ENCODE peak calls at places on chromosomes 12 and 14, in nine cellular contexts. One of them, this sample, is unnamed.

GRCh38 chr12:68263366-68263765 is 10.0 kb upstream of the IL22 start:
- DNase-seq in A549: no peak
- DNase-seq in B cell: no peak
- DNase-seq in NCI-H524: no peak
- DNase-seq in effector memory CD8-positive, alpha-beta T cell: no peak
- DNase-seq in KG1: no peak
- DNase-seq in esophagus muscularis mucosa: no peak
- DNase-seq in activated T-cell treated with anti-CD3 and anti-CD28 coated beads for 1 hour: no peak
- DNase-seq in activated T-helper 2 cell treated with anti-CD3 and anti-CD28 coated beads, Interferon-gamma antibody, Interleukin-2, Interleukin-4, amounts not matched to agents 10 μg/mL and 5 μg/mL and 100 μg/mL, durations not matched to agents 14 hours and 24 hours and 36 hours: no peak
- DNase-seq in this sample: no peak

GRCh38 chr12:53575502-53576264 is 50.5 kb downstream of the ATF7 start:
- DNase-seq in B cell: no peak
- DNase-seq in A549: peak; percentile 63
- DNase-seq in activated T-cell treated with anti-CD3 and anti-CD28 coated beads for 1 hour: no peak
- DNase-seq in KG1: no peak
- DNase-seq in activated T-helper 2 cell treated with anti-CD3 and anti-CD28 coated beads, Interferon-gamma antibody, Interleukin-2, Interleukin-4, amounts not matched to agents 10 μg/mL and 5 μg/mL and 100 μg/mL, durations not matched to agents 14 hours and 24 hours and 36 hours: no peak
- DNase-seq in effector memory CD8-positive, alpha-beta T cell: no peak
- DNase-seq in esophagus muscularis mucosa: no peak
- DNase-seq in NCI-H524: no peak
- DNase-seq in this sample: peak; percentile 91

GRCh38 chr14:76376001-76376404 is at the start of gene ESRRB:
- DNase-seq in activated T-helper 2 cell treated with anti-CD3 and anti-CD28 coated beads, Interferon-gamma antibody, Interleukin-2, Interleukin-4, amounts not matched to agents 10 μg/mL and 5 μg/mL and 100 μg/mL, durations not matched to agents 14 hours and 24 hours and 36 hours: no peak
- DNase-seq in A549: peak; percentile 26
- DNase-seq in NCI-H524: peak; percentile 37
- DNase-seq in KG1: no peak
- DNase-seq in activated T-cell treated with anti-CD3 and anti-CD28 coated beads for 1 hour: no peak
- DNase-seq in B cell: no peak
- DNase-seq in effector memory CD8-positive, alpha-beta T cell: no peak
- DNase-seq in esophagus muscularis mucosa: no peak
- DNase-seq in this sample: no peak

GRCh38 chr14:106491851-106492250 is 965.5 kb downstream of the TMEM121 start:
- DNase-seq in activated T-cell treated with anti-CD3 and anti-CD28 coated beads for 1 hour: no peak
- DNase-seq in activated T-helper 2 cell treated with anti-CD3 and anti-CD28 coated beads, Interferon-gamma antibody, Interleukin-2, Interleukin-4, amounts not matched to agents 10 μg/mL and 5 μg/mL and 100 μg/mL, durations not matched to agents 14 hours and 24 hours and 36 hours: no peak
- DNase-seq in B cell: no peak
- DNase-seq in effector memory CD8-positive, alpha-beta T cell: no peak
- DNase-seq in NCI-H524: no peak
- DNase-seq in KG1: no peak
- DNase-seq in A549: peak; percentile 50
- DNase-seq in esophagus muscularis mucosa: peak; percentile 31
- DNase-seq in this sample: peak; percentile 23

GRCh38 chr14:91152499-91152898 is 38.6 kb downstream of the DGLUCY start:
- DNase-seq in NCI-H524: no peak
- DNase-seq in KG1: no peak
- DNase-seq in effector memory CD8-positive, alpha-beta T cell: no peak
- DNase-seq in B cell: no peak
- DNase-seq in A549: no peak
- DNase-seq in activated T-helper 2 cell treated with anti-CD3 and anti-CD28 coated beads, Interferon-gamma antibody, Interleukin-2, Interleukin-4, amounts not matched to agents 10 μg/mL and 5 μg/mL and 100 μg/mL, durations not matched to agents 14 hours and 24 hours and 36 hours: no peak
- DNase-seq in esophagus muscularis mucosa: no peak
- DNase-seq in activated T-cell treated with anti-CD3 and anti-CD28 coated beads for 1 hour: no peak
- DNase-seq in this sample: no peak

GRCh38 chr12:80316141-80316700 is 127.8 kb upstream of the PTPRQ start:
- DNase-seq in A549: no peak
- DNase-seq in B cell: no peak
- DNase-seq in KG1: no peak
- DNase-seq in NCI-H524: no peak
- DNase-seq in activated T-cell treated with anti-CD3 and anti-CD28 coated beads for 1 hour: no peak
- DNase-seq in esophagus muscularis mucosa: no peak
- DNase-seq in activated T-helper 2 cell treated with anti-CD3 and anti-CD28 coated beads, Interferon-gamma antibody, Interleukin-2, Interleukin-4, amounts not matched to agents 10 μg/mL and 5 μg/mL and 100 μg/mL, durations not matched to agents 14 hours and 24 hours and 36 hours: no peak
- DNase-seq in effector memory CD8-positive, alpha-beta T cell: no peak
- DNase-seq in this sample: no peak

GRCh38 chr12:120849765-120850164 is 54.4 kb downstream of the SPPL3 start:
- DNase-seq in effector memory CD8-positive, alpha-beta T cell: no peak
- DNase-seq in activated T-helper 2 cell treated with anti-CD3 and anti-CD28 coated beads, Interferon-gamma antibody, Interleukin-2, Interleukin-4, amounts not matched to agents 10 μg/mL and 5 μg/mL and 100 μg/mL, durations not matched to agents 14 hours and 24 hours and 36 hours: no peak
- DNase-seq in activated T-cell treated with anti-CD3 and anti-CD28 coated beads for 1 hour: no peak
- DNase-seq in A549: peak; percentile 48
- DNase-seq in esophagus muscularis mucosa: no peak
- DNase-seq in B cell: no peak
- DNase-seq in KG1: no peak
- DNase-seq in NCI-H524: no peak
- DNase-seq in this sample: peak; percentile 63

GRCh38 chr12:83826112-83826511 is 1086.5 kb downstream of the SLC6A15 start:
- DNase-seq in NCI-H524: peak; percentile 13
- DNase-seq in B cell: no peak
- DNase-seq in activated T-cell treated with anti-CD3 and anti-CD28 coated beads for 1 hour: no peak
- DNase-seq in esophagus muscularis mucosa: no peak
- DNase-seq in KG1: no peak
- DNase-seq in A549: peak; percentile 46
- DNase-seq in activated T-helper 2 cell treated with anti-CD3 and anti-CD28 coated beads, Interferon-gamma antibody, Interleukin-2, Interleukin-4, amounts not matched to agents 10 μg/mL and 5 μg/mL and 100 μg/mL, durations not matched to agents 14 hours and 24 hours and 36 hours: no peak
- DNase-seq in effector memory CD8-positive, alpha-beta T cell: no peak
- DNase-seq in this sample: peak; percentile 52

GRCh38 chr14:63717704-63718103 is 10.2 kb downstream of the SGPP1 start:
- DNase-seq in A549: peak; percentile 47
- DNase-seq in B cell: no peak
- DNase-seq in esophagus muscularis mucosa: no peak
- DNase-seq in KG1: no peak
- DNase-seq in NCI-H524: no peak
- DNase-seq in activated T-cell treated with anti-CD3 and anti-CD28 coated beads for 1 hour: no peak
- DNase-seq in activated T-helper 2 cell treated with anti-CD3 and anti-CD28 coated beads, Interferon-gamma antibody, Interleukin-2, Interleukin-4, amounts not matched to agents 10 μg/mL and 5 μg/mL and 100 μg/mL, durations not matched to agents 14 hours and 24 hours and 36 hours: no peak
- DNase-seq in effector memory CD8-positive, alpha-beta T cell: no peak
- DNase-seq in this sample: peak; percentile 13